ENCODE peak calls at places on chromosomes 13 and 19, in ten cellular contexts. S, J, K, R, Z, A, E, N, I and H are unnamed samples.

GRCh38 chr19:2659856-2660432 is 42.5 kb downstream of the GNG7 start:
- DNase-seq in J (no peak), S (no peak), K (no peak), Z (no peak), R (no peak), A (no peak), N (no peak), I (no peak), E (no peak), H (no peak)

GRCh38 chr13:47085346-47085745 is 188.5 kb upstream of the HTR2A start:
- DNase-seq in S (no peak), A (no peak), I (no peak), J (no peak), R (no peak), E (no peak), K (no peak), Z (no peak), N (no peak), H (no peak)

GRCh38 chr13:80340643-80341097 is 256 bp downstream of the SPRY2 start:
- DNase-seq in R (no peak), E (no peak), Z (no peak), A (no peak), S (peak; percentile 16), K (no peak), N (no peak), I (no peak), J (no peak), H (no peak)

GRCh38 chr13:23609414-23610186 is 39.4 kb downstream of the TNFRSF19 start:
- DNase-seq in J (peak; percentile 33), A (no peak), I (peak; percentile 92), R (no peak), S (no peak), N (no peak), K (no peak), E (no peak), Z (no peak), H (no peak)

GRCh38 chr19:17333611-17334413 is 843 bp downstream of the ANO8 start:
- DNase-seq in R (peak; percentile 61), Z (peak; percentile 22), A (peak; percentile 65), J (no peak), K (no peak), I (no peak), N (no peak), S (peak; percentile 88), E (no peak), H (no peak)

GRCh38 chr19:8004723-8005513 is 523 bp downstream of the ELAVL1 start:
- DNase-seq in K (no peak), S (peak; percentile 43), N (no peak), Z (peak; percentile 44), R (peak; percentile 2), J (no peak), E (no peak), A (peak; percentile 9), I (peak; percentile 64), H (no peak)

GRCh38 chr13:20411638-20412342 is 113.9 kb downstream of the CRYL1 start:
- DNase-seq in R (peak; percentile 52), Z (no peak), A (peak; percentile 43), I (no peak), E (no peak), K (no peak), N (no peak), J (no peak), S (peak; percentile 62), H (no peak)

GRCh38 chr13:39481493-39481892 is 121.5 kb downstream of the LHFPL6 start:
- DNase-seq in Z (no peak), R (no peak), S (no peak), N (no peak), I (no peak), K (no peak), A (no peak), J (no peak), E (no peak), H (no peak)

GRCh38 chr13:77065456-77066147 is 38.6 kb upstream of the FBXL3 start:
- DNase-seq in J (no peak), S (no peak), A (no peak), R (no peak), E (no peak), N (no peak), I (no peak), K (no peak), Z (peak; percentile 34), H (no peak)

GRCh38 chr13:67184247-67184646 is 45.9 kb downstream of the PCDH9 start:
- DNase-seq in R (no peak), J (no peak), K (no peak), E (no peak), A (no peak), I (no peak), N (no peak), S (no peak), Z (no peak), H (no peak)